ENCODE peak calls at places on chromosomes 3 and 15, in eight cellular contexts. S, H, M, O, A, L, B and J are unnamed samples.

GRCh38 chr3:5128861-5129260 is 6.8 kb downstream of the ARL8B start:
- DNase-seq in M (no peak), L (no peak), S (no peak), A (no peak), O (no peak), B (no peak), H (no peak), J (no peak)

GRCh38 chr3:35932995-35933394 is 293.7 kb downstream of the ARPP21 start:
- DNase-seq in A (no peak), M (peak), O (no peak), L (no peak), H (no peak), S (no peak), B (no peak), J (no peak)

GRCh38 chr15:42558739-42559138 is 10.1 kb downstream of the HAUS2 start:
- DNase-seq in L (no peak), H (no peak), A (no peak), M (no peak), B (no peak), O (no peak), S (no peak), J (no peak)

GRCh38 chr15:63979227-63979793 is 67.0 kb downstream of the DAPK2 start:
- DNase-seq in S (no peak), A (no peak), M (no peak), H (no peak), B (no peak), L (no peak), O (no peak), J (peak)

GRCh38 chr15:66255293-66255676 is 1.7 kb upstream of the MEGF11 start:
- DNase-seq in A (no peak), S (no peak), B (no peak), H (no peak), M (no peak), O (no peak), L (no peak), J (no peak)

GRCh38 chr3:109411547-109411946 is 74.2 kb upstream of the DPPA4 start:
- DNase-seq in S (no peak), B (no peak), H (no peak), L (no peak), O (no peak), M (no peak), A (no peak), J (no peak)

GRCh38 chr3:181493423-181493822 is 218.3 kb upstream of the SOX2 start:
- DNase-seq in H (no peak), L (no peak), O (no peak), S (no peak), M (no peak), A (no peak), B (no peak), J (no peak)

GRCh38 chr3:124814620-124815421 is 72.3 kb downstream of the ITGB5 start:
- DNase-seq in B (no peak), L (no peak), M (no peak), S (no peak), A (no peak), H (peak), O (no peak), J (no peak)

GRCh38 chr3:193236990-193237389 is 4.0 kb upstream of the PLAAT1 start:
- DNase-seq in S (no peak), M (no peak), B (no peak), H (no peak), L (no peak), O (no peak), A (no peak), J (no peak)

GRCh38 chr15:92930061-92930460 is 29.9 kb downstream of the CHD2 start:
- DNase-seq in O (no peak), B (no peak), M (no peak), H (no peak), A (no peak), S (no peak), L (no peak), J (no peak)

GRCh38 chr3:52714335-52715302 is 8.7 kb downstream of the SPCS1 start:
- DNase-seq in H (peak), A (no peak), M (no peak), S (no peak), B (no peak), L (peak), O (peak), J (no peak)

GRCh38 chr15:95770191-95770590 is 560.3 kb upstream of the NR2F2 start:
- DNase-seq in H (no peak), A (no peak), O (peak), B (no peak), M (no peak), S (no peak), L (no peak), J (no peak)

GRCh38 chr15:34014556-34014955 is 24.4 kb downstream of the AVEN start:
- DNase-seq in O (no peak), A (no peak), H (no peak), B (no peak), M (no peak), L (no peak), S (no peak), J (no peak)

GRCh38 chr15:37931321-37931720 is 3.1 kb upstream of the TMCO5A start:
- DNase-seq in B (no peak), O (no peak), L (no peak), S (no peak), M (no peak), H (no peak), A (no peak), J (no peak)

GRCh38 chr3:15323063-15323462 is 9.3 kb downstream of the SH3BP5 start:
- DNase-seq in B (no peak), S (no peak), A (no peak), O (no peak), H (no peak), M (no peak), L (no peak), J (no peak)

GRCh38 chr3:15317164-15317477 is 15.3 kb downstream of the SH3BP5 start:
- DNase-seq in B (no peak), S (no peak), A (no peak), L (no peak), H (no peak), O (no peak), M (no peak), J (no peak)

GRCh38 chr3:15319127-15319526 is 13.3 kb downstream of the SH3BP5 start:
- DNase-seq in O (no peak), S (no peak), B (no peak), A (no peak), L (no peak), H (no peak), M (no peak), J (no peak)

GRCh38 chr3:15318661-15319060 is 13.7 kb downstream of the SH3BP5 start:
- DNase-seq in M (no peak), L (no peak), H (no peak), A (no peak), B (no peak), O (no peak), S (no peak), J (no peak)

DNA sequence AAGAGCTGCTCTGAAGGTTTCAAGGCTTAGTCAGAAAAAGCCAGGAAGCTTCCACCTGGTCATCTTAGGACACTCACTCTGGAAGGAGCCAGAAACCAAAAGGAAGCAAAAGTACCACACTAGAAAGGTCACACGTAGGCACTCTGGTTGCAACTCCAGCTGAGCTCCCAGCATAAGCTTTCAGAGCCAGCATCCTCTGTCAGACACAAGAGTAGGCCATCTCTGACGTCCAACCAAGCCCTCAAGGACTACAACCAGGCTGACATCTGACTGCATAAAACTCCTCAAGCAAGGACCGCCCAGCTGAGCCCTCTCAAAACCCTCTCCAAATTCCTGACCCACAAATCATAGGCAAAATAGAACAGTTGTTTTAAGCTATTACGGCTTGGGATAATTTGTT is 12.8 kb downstream of the SH3BP5 start:
- DNase-seq in M (no peak), O (no peak), H (no peak), B (no peak), S (no peak), L (no peak), A (no peak), J (no peak)
- TF ChIP-seq POLR2AphosphoS5 in M (no peak), O (no peak), H (peak), B (no peak), S (no peak), L (no peak), A (no peak), J (no peak)

DNA sequence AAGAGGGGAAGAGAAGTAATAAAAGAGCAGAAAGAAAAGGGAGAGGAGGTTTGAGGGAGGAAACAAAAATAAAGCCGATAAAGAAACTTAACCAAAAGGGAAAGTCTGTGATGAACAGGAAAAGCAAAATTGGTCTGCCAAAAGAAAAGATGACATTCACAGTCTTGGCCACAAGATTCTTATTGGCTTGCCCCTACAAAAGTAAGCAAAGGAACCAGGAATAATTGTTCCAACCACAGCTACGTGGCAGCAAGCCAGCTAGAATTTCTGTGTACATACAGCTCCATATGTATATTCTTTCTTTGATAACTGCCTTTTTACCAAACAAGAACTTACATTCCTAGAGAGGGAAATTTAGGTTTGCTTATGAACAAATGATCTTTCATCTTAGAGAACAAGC is 79.6 kb downstream of the MLH1 start:
- DNase-seq in O (no peak), B (no peak), A (no peak), L (no peak), H (peak), M (peak), S (no peak), J (no peak)
- TF ChIP-seq POLR2AphosphoS5 in O (no peak), B (no peak), A (no peak), L (no peak), H (peak), M (no peak), S (no peak), J (no peak)

GRCh38 chr3:174342941-174343431 is 516.1 kb upstream of the NAALADL2 start:
- DNase-seq in S (no peak), H (no peak), M (no peak), O (no peak), L (no peak), B (no peak), A (no peak), J (no peak)
- TF ChIP-seq POLR2AphosphoS5 in S (no peak), H (no peak), M (no peak), O (no peak), L (no peak), B (no peak), A (no peak), J (no peak)

DNA sequence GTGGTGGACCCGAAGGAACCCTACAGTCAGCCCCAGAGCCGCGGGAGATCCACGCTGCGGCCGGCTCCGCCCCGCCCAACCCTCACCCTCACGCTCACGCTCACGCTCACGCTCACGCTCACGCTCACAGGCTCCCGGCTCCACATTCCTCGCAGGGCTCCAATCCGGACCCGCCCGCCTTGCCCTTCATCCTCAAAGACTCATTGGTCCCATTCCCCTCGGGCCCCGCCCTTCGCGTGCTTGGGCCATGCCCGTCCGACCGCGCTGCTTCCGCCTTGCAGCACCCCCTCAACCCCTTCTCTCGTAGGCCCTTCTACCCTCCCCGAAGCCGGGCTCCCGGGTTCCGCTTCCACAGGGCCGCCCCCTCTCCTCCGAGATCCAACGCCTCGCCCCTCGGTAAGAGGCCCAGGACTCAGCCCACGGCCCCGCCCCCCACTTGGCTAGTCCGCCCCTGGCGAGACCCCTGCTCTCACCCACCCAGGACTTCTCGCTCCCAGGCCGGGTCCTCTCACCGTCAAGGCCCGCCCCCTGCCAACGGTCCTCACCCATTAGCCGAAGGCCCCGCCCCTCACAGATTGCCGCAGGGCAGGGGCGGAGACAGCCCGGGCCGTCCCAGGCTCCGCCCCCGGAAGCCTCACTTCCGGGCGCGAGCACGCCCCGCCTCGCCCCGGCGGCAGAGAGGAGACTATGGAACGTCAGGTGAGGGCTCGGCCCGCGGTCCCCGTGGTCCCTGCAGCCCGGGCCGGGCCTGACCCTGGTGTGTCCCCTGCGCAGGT is at the start of gene APEH:
- DNase-seq in O (peak), H (peak), A (peak), M (peak), S (peak), B (peak), L (peak), J (peak)
- TF ChIP-seq POLR2AphosphoS5 in O (peak), H (peak), A (peak), M (peak), S (peak), B (peak), L (peak), J (peak)

GRCh38 chr15:76147906-76148553 is 88.2 kb downstream of the TMEM266 start:
- DNase-seq in O (peak), M (peak), H (peak), S (no peak), A (peak), B (peak), L (peak), J (peak)
- TF ChIP-seq POLR2AphosphoS5 in O (no peak), M (no peak), H (no peak), S (no peak), A (no peak), B (no peak), L (no peak), J (peak)

GRCh38 chr3:190533511-190534282 is 19.8 kb downstream of the IL1RAP start:
- DNase-seq in O (peak), L (no peak), M (no peak), S (no peak), H (no peak), B (no peak), A (no peak), J (no peak)
- TF ChIP-seq POLR2AphosphoS5 in O (no peak), L (peak), M (no peak), S (no peak), H (no peak), B (no peak), A (no peak), J (no peak)

DNA sequence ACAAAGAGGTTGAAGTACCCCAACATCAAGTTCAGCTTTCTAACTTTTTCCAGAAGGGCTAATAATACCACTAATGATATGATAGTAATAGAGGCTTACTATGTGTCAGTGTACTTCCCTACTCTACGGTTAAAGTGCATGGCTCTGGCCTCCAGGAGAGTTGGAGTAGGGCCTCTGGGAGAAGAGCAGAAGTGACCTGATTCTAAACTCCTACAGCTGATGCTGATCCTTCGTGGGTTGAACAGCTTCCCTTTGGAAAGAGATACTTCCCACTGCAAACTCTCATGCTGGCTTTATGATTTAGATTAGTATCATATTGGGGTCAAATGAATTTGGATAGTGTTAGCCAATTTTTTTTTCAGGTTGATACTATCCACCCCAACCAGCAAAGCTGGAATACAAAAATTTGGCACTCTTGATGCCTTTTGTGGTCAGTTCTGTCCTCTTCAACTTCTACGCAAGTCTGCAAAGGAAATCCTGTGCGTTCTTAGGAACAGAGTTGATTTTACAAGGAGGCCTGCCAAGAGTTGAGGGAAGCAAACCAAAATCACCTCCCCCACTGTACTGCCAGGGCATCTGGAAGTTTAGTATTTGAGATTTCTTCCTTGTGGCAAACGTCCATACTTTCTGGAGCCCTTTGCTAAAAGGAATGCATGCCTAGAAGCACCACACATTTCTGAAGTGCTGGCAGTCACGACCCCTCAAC is 17.8 kb downstream of the TMEM212 start:
- DNase-seq in L (no peak), H (peak), B (no peak), O (no peak), S (no peak), M (no peak), A (no peak), J (no peak)
- TF ChIP-seq POLR2AphosphoS5 in L (no peak), H (no peak), B (no peak), O (no peak), S (no peak), M (no peak), A (no peak), J (no peak)

DNA sequence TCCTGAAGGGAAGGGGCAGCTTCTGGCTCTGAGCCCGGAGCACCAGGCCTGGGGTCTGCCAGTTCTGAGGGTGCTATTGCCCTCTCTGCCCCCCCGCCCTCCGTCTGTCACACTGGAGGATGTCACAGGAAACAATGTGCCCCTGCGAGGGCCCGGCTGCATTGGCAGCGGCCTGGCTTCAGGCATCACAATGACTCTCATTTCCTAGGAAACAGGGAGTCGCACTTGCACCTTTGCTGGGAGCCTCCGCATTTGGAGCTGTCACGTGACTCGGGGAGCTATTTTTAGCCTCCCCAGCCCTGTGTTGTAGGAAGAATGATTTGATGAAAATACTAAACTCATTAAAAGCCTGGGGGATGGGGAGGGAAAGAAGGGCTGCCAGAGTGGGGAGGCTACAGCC is 518.9 kb downstream of the SHQ1 start:
- DNase-seq in S (no peak), A (no peak), B (no peak), O (peak), M (no peak), H (no peak), L (peak), J (no peak)
- TF ChIP-seq POLR2AphosphoS5 in S (no peak), A (no peak), B (no peak), O (no peak), M (no peak), H (no peak), L (no peak), J (no peak)